ENCODE peak calls at places on chromosomes 11 and 22, in eight cellular contexts. L is islet precursor cell, T is NT2/D1, K is T-cell, P is right lobe of liver, A is NCI-H1092, J is IMR-90, I is omental fat pad. N is an unnamed sample.

GRCh38 chr11:57235761-57236703 is 1.0 kb downstream of the APLNR start:
- DNase-seq in I (no peak), P (no peak), J (no peak), A (no peak), T (no peak), K (no peak), L (no peak), N (no peak)

GRCh38 chr11:12158926-12159325 is 48.5 kb downstream of the MICAL2 start:
- DNase-seq in P (no peak), J (peak), T (no peak), L (peak), K (no peak), I (no peak), A (no peak), N (no peak)

GRCh38 chr11:103035656-103036434 is 56.1 kb downstream of the DCUN1D5 start:
- DNase-seq in L (peak), K (no peak), T (peak), I (no peak), P (no peak), A (no peak), J (peak), N (peak)

GRCh38 chr22:33650244-33650643 is 270.0 kb downstream of the LARGE1 start:
- DNase-seq in L (no peak), I (no peak), A (no peak), K (no peak), P (no peak), T (no peak), J (no peak), N (no peak)

GRCh38 chr22:24091551-24092420 is 80.7 kb downstream of the CABIN1 start:
- DNase-seq in K (no peak), A (no peak), I (no peak), T (no peak), J (no peak), L (peak), P (no peak), N (no peak)

GRCh38 chr11:128628686-128629085 is 41.3 kb upstream of the ETS1 start:
- DNase-seq in L (peak), P (no peak), I (no peak), K (peak), J (no peak), T (no peak), A (no peak), N (peak)

GRCh38 chr22:36505998-36506635 is 723 bp downstream of the FOXRED2 start:
- DNase-seq in J (no peak), L (no peak), A (no peak), I (no peak), K (no peak), T (no peak), P (no peak), N (no peak)

GRCh38 chr11:61347916-61348461 is 13.7 kb downstream of the CYB561A3 start:
- DNase-seq in J (no peak), I (no peak), A (no peak), K (no peak), P (peak), T (no peak), L (no peak), N (no peak)

GRCh38 chr11:3136542-3137455 is 28.3 kb downstream of the OSBPL5 start:
- DNase-seq in I (no peak), P (peak), K (peak), T (no peak), J (no peak), L (peak), A (no peak), N (peak)

GRCh38 chr11:64842851-64843841 is 1.3 kb downstream of the CDC42BPG start:
- DNase-seq in A (no peak), J (no peak), I (no peak), P (no peak), L (peak), T (no peak), K (no peak), N (no peak)

GRCh38 chr11:22787565-22788162 is 41.9 kb downstream of the SVIP start:
- DNase-seq in A (peak), K (peak), J (peak), P (no peak), L (no peak), I (no peak), T (peak), N (peak)

GRCh38 chr22:48332438-48333322 is 1495.0 kb downstream of the BRD1 start:
- DNase-seq in A (no peak), T (no peak), I (no peak), P (no peak), K (no peak), L (no peak), J (no peak), N (no peak)

GRCh38 chr22:50179937-50180726 is 5.6 kb upstream of the TRABD start:
- DNase-seq in L (no peak), T (no peak), K (no peak), A (no peak), P (no peak), J (no peak), I (no peak), N (no peak)

GRCh38 chr22:26479043-26479791 is 4.4 kb downstream of the HPS4 start:
- DNase-seq in T (no peak), J (no peak), I (no peak), P (no peak), K (no peak), L (no peak), A (no peak), N (no peak)

GRCh38 chr11:105152556-105152955 is 13.0 kb upstream of the CARD18 start:
- DNase-seq in I (no peak), L (no peak), K (no peak), T (no peak), J (no peak), P (no peak), A (no peak), N (no peak)

GRCh38 chr11:120660024-120660565 is 148.5 kb downstream of the GRIK4 start:
- DNase-seq in K (no peak), P (peak), L (peak), J (peak), T (peak), A (no peak), I (no peak), N (peak)

GRCh38 chr11:83241291-83241946 is 44.7 kb downstream of the CCDC90B start:
- DNase-seq in I (peak), L (peak), T (peak), J (peak), K (no peak), A (no peak), P (peak), N (no peak)

GRCh38 chr22:19748139-19748538 is 12.4 kb upstream of the TBX1 start:
- DNase-seq in J (no peak), K (no peak), P (no peak), L (no peak), T (no peak), A (no peak), I (no peak), N (no peak)

GRCh38 chr22:50571264-50572175 is 6.7 kb downstream of the CPT1B start:
- DNase-seq in P (no peak), J (no peak), A (no peak), K (no peak), T (no peak), I (no peak), L (no peak), N (no peak)